ENCODE peak calls at places on chromosomes 16 and 17, in six cellular contexts. I is A549, H is endothelial cell of umbilical vein, Y is GM12878, K is K562, F is HepG2. L is an unnamed sample.

GRCh38 chr17:41891135-41892065 is 26.2 kb upstream of the KLHL11 start:
- DNase-seq in F (peak; percentile 29), Y (no peak), I (no peak), K (no peak), H (no peak), L (no peak)

GRCh38 chr17:63647936-63648335 is 25.7 kb downstream of the MAP3K3 start:
- DNase-seq in K (no peak), I (no peak), Y (no peak), F (no peak), H (no peak), L (no peak)

GRCh38 chr17:56658648-56659047 is 65.1 kb downstream of the NOG start:
- DNase-seq in I (no peak), K (peak; percentile 29), F (no peak), Y (no peak), H (no peak), L (no peak)

GRCh38 chr17:73072254-73072962 is 20.1 kb downstream of the SLC39A11 start:
- DNase-seq in K (no peak), H (no peak), F (no peak), Y (no peak), I (no peak), L (peak; percentile 72)

GRCh38 chr17:44677136-44677535 is 12.4 kb downstream of the CCDC43 start:
- DNase-seq in K (no peak), Y (no peak), F (no peak), H (peak; percentile 74), I (no peak), L (no peak)

GRCh38 chr17:71866095-71866494 is 254.7 kb upstream of the SOX9 start:
- DNase-seq in F (no peak), H (no peak), I (no peak), Y (no peak), K (no peak), L (no peak)

GRCh38 chr17:1294157-1294717 is 14.8 kb downstream of the TRARG1 start:
- DNase-seq in I (no peak), Y (no peak), K (no peak), H (no peak), F (no peak), L (peak; percentile 34)

GRCh38 chr16:16190546-16190945 is 32.7 kb downstream of the ABCC6 start:
- DNase-seq in Y (no peak), I (no peak), K (no peak), F (no peak), H (no peak), L (no peak)

GRCh38 chr16:14263011-14263410 is 191.9 kb downstream of the MRTFB start:
- DNase-seq in F (no peak), K (no peak), I (no peak), H (no peak), Y (no peak), L (no peak)

GRCh38 chr17:19578545-19578944 is 44.9 kb downstream of the SLC47A1 start:
- DNase-seq in H (no peak), K (no peak), F (no peak), I (no peak), Y (no peak), L (no peak)

GRCh38 chr16:1729026-1729425 is 23.0 kb downstream of the MAPK8IP3 start:
- DNase-seq in I (no peak), K (no peak), F (no peak), Y (no peak), H (no peak), L (no peak)

GRCh38 chr16:598823-599739 is 9.2 kb downstream of the RAB40C start:
- DNase-seq in I (no peak), K (no peak), H (no peak), Y (no peak), F (no peak), L (no peak)

GRCh38 chr16:3182608-3183444 is 5.2 kb upstream of the OR1F1 start:
- DNase-seq in H (peak; percentile 45), F (peak; percentile 70), I (peak; percentile 67), Y (no peak), K (peak; percentile 64), L (peak; percentile 52)

GRCh38 chr17:68417317-68417716 is 40.0 kb downstream of the WIPI1 start:
- DNase-seq in F (no peak), H (no peak), K (no peak), I (no peak), Y (no peak), L (no peak)

GRCh38 chr16:85611455-85612190 is 1.5 kb upstream of the GSE1 start:
- DNase-seq in I (peak; percentile 75), H (peak; percentile 35), Y (no peak), K (peak; percentile 56), F (peak; percentile 67), L (peak; percentile 83)

GRCh38 chr16:25222959-25223358 is 6.2 kb downstream of the AQP8 start:
- DNase-seq in I (no peak), H (no peak), Y (no peak), F (no peak), K (no peak), L (no peak)

GRCh38 chr17:43878260-43879082 is 28.9 kb downstream of the MPP2 start:
- DNase-seq in K (peak; percentile 89), H (peak; percentile 71), F (peak; percentile 45), I (peak; percentile 98), Y (no peak), L (peak; percentile 70)

GRCh38 chr17:39753514-39754160 is 15.9 kb downstream of the GRB7 start:
- DNase-seq in Y (no peak), H (no peak), K (peak; percentile 86), I (no peak), F (no peak), L (peak; percentile 93)

GRCh38 chr16:12784076-12784475 is 19.6 kb downstream of the CPPED1 start:
- DNase-seq in F (no peak), I (no peak), K (no peak), H (no peak), Y (no peak), L (no peak)

GRCh38 chr16:24589997-24590396 is 50.6 kb downstream of the RBBP6 start:
- DNase-seq in Y (no peak), K (no peak), H (peak; percentile 20), I (no peak), F (no peak), L (no peak)

GRCh38 chr17:38402897-38403296 is 25.4 kb upstream of the ARHGAP23 start:
- DNase-seq in K (no peak), I (no peak), H (no peak), F (no peak), Y (no peak), L (no peak)

GRCh38 chr17:38401459-38401858 is 26.8 kb upstream of the ARHGAP23 start:
- DNase-seq in Y (no peak), H (no peak), I (no peak), F (no peak), K (no peak), L (no peak)

GRCh38 chr17:38404174-38404943 is 23.9 kb upstream of the ARHGAP23 start:
- DNase-seq in F (no peak), I (no peak), Y (no peak), H (no peak), K (no peak), L (no peak)

GRCh38 chr17:38405654-38406053 is 22.6 kb upstream of the ARHGAP23 start:
- DNase-seq in F (no peak), H (no peak), Y (no peak), I (no peak), K (no peak), L (no peak)

DNA sequence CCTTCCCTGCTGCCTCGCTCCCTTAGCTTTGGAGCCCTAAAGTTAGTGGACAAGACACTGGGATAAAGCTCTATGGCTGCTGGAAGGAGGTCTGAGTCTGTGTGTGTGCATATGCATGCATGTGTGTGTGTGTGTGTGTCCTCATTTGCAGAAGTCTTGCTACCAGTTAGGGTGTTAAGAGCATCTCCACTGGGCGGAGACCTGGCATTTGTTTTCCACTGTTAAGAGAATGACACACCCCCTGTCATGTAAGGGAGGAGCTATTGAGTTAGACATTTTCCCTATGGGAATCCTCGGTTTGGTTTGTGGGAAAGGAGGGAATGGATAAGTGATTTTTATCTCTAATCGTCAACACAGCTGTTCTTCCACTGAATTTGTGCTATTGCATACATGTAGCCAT is 24.8 kb upstream of the ARHGAP23 start:
- DNase-seq in I (no peak), K (no peak), F (no peak), Y (no peak), H (no peak), L (peak; percentile 40)
- H3K4me3 ChIP-seq in I (no peak overlapping the region), K (no peak overlapping the region), F (no peak overlapping the region), Y (no peak overlapping the region), H (no peak overlapping the region), L (no peak overlapping the region)

DNA sequence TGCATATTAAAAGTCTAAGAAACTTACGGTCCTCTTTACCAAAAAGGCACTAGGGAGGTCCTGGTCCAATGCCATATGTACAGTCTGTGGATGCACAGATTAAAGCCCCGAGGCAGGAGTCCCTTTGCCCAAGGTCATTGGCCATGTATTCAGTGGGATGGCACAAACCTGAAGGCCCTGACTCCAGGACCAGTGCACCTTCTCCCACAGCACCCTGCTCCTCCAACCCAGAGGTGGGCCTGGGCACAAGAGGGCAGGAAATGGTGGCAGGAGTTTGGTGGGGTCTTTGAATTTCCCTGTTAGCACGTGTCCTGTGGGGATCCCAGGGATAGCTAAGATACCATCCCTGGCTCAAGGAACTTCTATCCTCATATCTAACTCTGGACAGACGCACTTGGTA is 28.5 kb downstream of the TLE7 start:
- DNase-seq in Y (no peak), F (no peak), K (no peak), H (no peak), I (no peak), L (no peak)
- TF ChIP-seq MYC in Y (no peak), F (no peak), K (no peak), H (no peak), I (no peak), L (no peak)

DNA sequence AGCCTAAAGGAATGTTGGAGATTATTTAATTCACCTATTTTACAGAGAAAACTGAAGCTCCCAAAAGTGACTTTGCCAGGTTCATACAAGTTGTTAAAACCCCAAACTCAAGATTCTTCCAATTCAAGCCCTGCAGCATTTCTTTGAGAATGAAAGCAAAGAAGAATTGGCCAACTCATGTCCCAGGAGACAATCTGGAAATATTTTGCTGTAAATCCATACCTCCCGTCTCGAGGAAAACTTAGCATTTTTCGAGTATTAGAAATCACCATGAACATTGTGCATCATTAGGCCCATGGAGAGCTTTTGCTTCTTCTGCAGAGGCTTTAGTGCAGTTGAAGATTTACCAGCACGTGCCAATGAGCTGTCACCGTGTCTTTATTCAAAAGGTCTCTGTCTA is 176.4 kb upstream of the KCNJ16 start:
- DNase-seq in H (no peak), F (no peak), I (no peak), K (no peak), Y (no peak), L (no peak)
- H3K4me3 ChIP-seq in H (no peak overlapping the region), F (no peak overlapping the region), I (no peak overlapping the region), K (no peak overlapping the region), Y (no peak overlapping the region), L (no peak overlapping the region)

DNA sequence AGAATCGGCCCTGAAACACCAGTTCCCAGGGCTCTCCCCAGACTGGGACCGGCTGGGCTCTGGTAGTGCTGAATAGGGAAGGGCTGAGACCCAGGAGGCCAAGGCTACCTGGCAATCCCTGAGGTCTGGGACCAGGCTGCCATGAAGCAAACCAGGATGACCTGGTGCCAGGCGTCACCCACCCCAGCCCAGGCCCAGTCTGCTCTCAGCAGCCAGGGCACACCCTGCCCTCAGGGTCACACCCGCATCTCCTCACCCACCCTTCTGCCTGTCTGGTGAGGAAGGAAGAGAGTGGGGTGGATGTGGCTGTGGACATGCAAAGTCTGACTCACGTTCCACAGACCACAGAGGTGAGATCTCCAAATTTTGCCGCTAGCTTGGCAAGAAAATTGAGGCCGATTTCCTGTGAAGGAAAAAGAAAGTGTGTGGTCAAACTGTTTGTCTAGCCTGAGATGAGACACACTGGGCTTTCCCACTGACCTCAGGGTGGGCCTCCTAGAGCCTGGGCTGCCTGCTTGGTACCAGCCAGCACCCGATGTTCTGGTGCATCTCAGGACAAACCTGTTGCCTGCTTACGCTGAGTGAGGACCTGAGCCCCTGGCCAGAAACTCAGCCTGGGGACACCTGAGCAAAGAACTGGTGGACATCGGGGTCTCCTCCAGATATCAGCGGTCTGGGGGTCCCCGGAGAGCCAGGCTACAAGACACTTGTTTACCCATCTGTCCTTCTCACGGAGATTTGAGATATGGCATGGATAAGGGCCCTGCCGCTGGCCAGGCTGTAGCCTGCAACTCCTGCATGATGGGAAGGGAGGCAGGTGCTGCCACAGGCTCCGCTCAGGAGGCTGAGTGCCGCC is 6.3 kb upstream of the RAB37 start:
- DNase-seq in Y (no peak), I (no peak), H (no peak), F (no peak), K (no peak), L (no peak)
- TF ChIP-seq MYC in Y (no peak), I (no peak), H (no peak), F (no peak), K (no peak), L (no peak)

L was measured in NB4.